ENCODE peak calls at places on chromosome 22, in four cellular contexts. One of them, this sample, is unnamed.

GRCh38 chr22:30116362-30117117 is 36.3 kb downstream of the HORMAD2 start:
- DNase-seq in psoas muscle: no peak
- DNase-seq in amniotic stem cell: no peak
- DNase-seq in HEK293T: no peak
- DNase-seq in this sample: peak

GRCh38 chr22:37624876-37625275 is 14.6 kb upstream of the SH3BP1 start:
- DNase-seq in amniotic stem cell: no peak
- DNase-seq in psoas muscle: no peak
- DNase-seq in HEK293T: no peak
- DNase-seq in this sample: no peak

GRCh38 chr22:21450858-21451331 is 16.3 kb upstream of the TMEM191C start:
- DNase-seq in amniotic stem cell: no peak
- DNase-seq in HEK293T: no peak
- DNase-seq in psoas muscle: no peak
- DNase-seq in this sample: no peak

GRCh38 chr22:27372969-27373670 is 428.4 kb downstream of the MN1 start:
- DNase-seq in HEK293T: no peak
- DNase-seq in psoas muscle: no peak
- DNase-seq in amniotic stem cell: no peak
- DNase-seq in this sample: no peak

GRCh38 chr22:26828311-26828710 is 170.9 kb downstream of the MIAT start:
- DNase-seq in HEK293T: no peak
- DNase-seq in psoas muscle: no peak
- DNase-seq in amniotic stem cell: no peak
- DNase-seq in this sample: no peak

GRCh38 chr22:48439560-48440135 is 1388.0 kb downstream of the BRD1 start:
- DNase-seq in psoas muscle: peak
- DNase-seq in HEK293T: no peak
- DNase-seq in amniotic stem cell: no peak
- DNase-seq in this sample: no peak

GRCh38 chr22:44870021-44870420 is 117.6 kb downstream of the ARHGAP8 start:
- DNase-seq in psoas muscle: no peak
- DNase-seq in HEK293T: no peak
- DNase-seq in amniotic stem cell: peak
- DNase-seq in this sample: no peak

GRCh38 chr22:30079952-30080533 is at the start of gene HORMAD2:
- DNase-seq in psoas muscle: no peak
- DNase-seq in HEK293T: no peak
- DNase-seq in amniotic stem cell: no peak
- DNase-seq in this sample: no peak

GRCh38 chr22:38309614-38310517 is 7.4 kb downstream of the CSNK1E start:
- DNase-seq in amniotic stem cell: no peak
- DNase-seq in HEK293T: no peak
- DNase-seq in psoas muscle: peak
- DNase-seq in this sample: no peak

GRCh38 chr22:47396105-47396504 is 633.7 kb downstream of the TBC1D22A start:
- DNase-seq in HEK293T: no peak
- DNase-seq in psoas muscle: no peak
- DNase-seq in amniotic stem cell: no peak
- DNase-seq in this sample: no peak

GRCh38 chr22:20672082-20672424 is 101.9 kb upstream of the SERPIND1 start:
- DNase-seq in psoas muscle: no peak
- DNase-seq in amniotic stem cell: no peak
- DNase-seq in HEK293T: no peak
- DNase-seq in this sample: no peak

GRCh38 chr22:19831016-19831415 is 23.7 kb downstream of the GNB1L start:
- DNase-seq in amniotic stem cell: no peak
- DNase-seq in psoas muscle: no peak
- DNase-seq in HEK293T: no peak
- DNase-seq in this sample: no peak

GRCh38 chr22:19195796-19196731 is 17.5 kb upstream of the SLC25A1 start:
- DNase-seq in amniotic stem cell: no peak
- DNase-seq in psoas muscle: peak
- DNase-seq in HEK293T: no peak
- DNase-seq in this sample: no peak

GRCh38 chr22:29587938-29588699 is 7.2 kb upstream of the NIPSNAP1 start:
- DNase-seq in HEK293T: no peak
- DNase-seq in psoas muscle: no peak
- DNase-seq in amniotic stem cell: peak
- DNase-seq in this sample: peak

GRCh38 chr22:32557424-32557823 is 82.8 kb downstream of the FBXO7 start:
- DNase-seq in HEK293T: no peak
- DNase-seq in psoas muscle: no peak
- DNase-seq in amniotic stem cell: no peak
- DNase-seq in this sample: peak

This sample was measured in HFFc6.